ENCODE peak calls at places on chromosome 13, in six cellular contexts. One of them, this sample, is unnamed. For H3K4me1, the result is how much of the 10 kb centered on the place peaks cover.

GRCh38 chr13:99004931-99005330 is 27.1 kb upstream of the DOCK9 start:
- DNase-seq in colonic mucosa: no peak
- DNase-seq in SK-N-SH: no peak
- DNase-seq in A673: no peak
- DNase-seq in PC-9: no peak
- DNase-seq in heart right ventricle: no peak
- DNase-seq in this sample: no peak

GRCh38 chr13:99986751-99987150 is 5.2 kb downstream of the ZIC2 start:
- DNase-seq in heart right ventricle: no peak
- DNase-seq in colonic mucosa: no peak
- DNase-seq in SK-N-SH: no peak
- DNase-seq in A673: peak
- DNase-seq in PC-9: no peak
- DNase-seq in this sample: no peak

GRCh38 chr13:46345866-46346265 is 41.2 kb downstream of the RUBCNL start:
- DNase-seq in heart right ventricle: no peak
- DNase-seq in colonic mucosa: no peak
- DNase-seq in A673: no peak
- DNase-seq in SK-N-SH: no peak
- DNase-seq in PC-9: no peak
- DNase-seq in this sample: no peak

GRCh38 chr13:73971481-73971880 is 162.7 kb downstream of the KLF12 start:
- DNase-seq in SK-N-SH: no peak
- DNase-seq in A673: no peak
- DNase-seq in colonic mucosa: no peak
- DNase-seq in heart right ventricle: no peak
- DNase-seq in PC-9: no peak
- DNase-seq in this sample: no peak

GRCh38 chr13:90979059-90979458 is 368.4 kb upstream of the MIR17HG start:
- DNase-seq in heart right ventricle: no peak
- DNase-seq in colonic mucosa: no peak
- DNase-seq in SK-N-SH: no peak
- DNase-seq in A673: no peak
- DNase-seq in PC-9: no peak
- DNase-seq in this sample: no peak

GRCh38 chr13:67416047-67416925 is 186.2 kb upstream of the PCDH9 start:
- DNase-seq in heart right ventricle: no peak
- DNase-seq in A673: peak
- DNase-seq in PC-9: no peak
- DNase-seq in SK-N-SH: peak
- DNase-seq in colonic mucosa: no peak
- DNase-seq in this sample: no peak

GRCh38 chr13:50598338-50598737 is 245.2 kb downstream of the DLEU7 start:
- DNase-seq in A673: no peak
- DNase-seq in PC-9: no peak
- DNase-seq in SK-N-SH: no peak
- DNase-seq in heart right ventricle: no peak
- DNase-seq in colonic mucosa: no peak
- DNase-seq in this sample: no peak

GRCh38 chr13:99176309-99177276 is 24.1 kb upstream of the UBAC2 start:
- DNase-seq in PC-9: peak
- DNase-seq in A673: peak
- DNase-seq in colonic mucosa: peak
- DNase-seq in SK-N-SH: peak
- DNase-seq in heart right ventricle: peak
- DNase-seq in this sample: peak

GRCh38 chr13:26784704-26785639 is 24.4 kb upstream of the GPR12 start:
- DNase-seq in PC-9: no peak
- DNase-seq in heart right ventricle: no peak
- DNase-seq in SK-N-SH: no peak
- DNase-seq in A673: no peak
- DNase-seq in colonic mucosa: no peak
- DNase-seq in this sample: peak

GRCh38 chr13:83620535-83621220 is 261.6 kb downstream of the SLITRK1 start:
- DNase-seq in A673: no peak
- DNase-seq in heart right ventricle: no peak
- DNase-seq in colonic mucosa: no peak
- DNase-seq in SK-N-SH: no peak
- DNase-seq in PC-9: no peak
- DNase-seq in this sample: no peak

GRCh38 chr13:43326100-43326499 is 302.7 kb downstream of the DNAJC15 start:
- DNase-seq in colonic mucosa: no peak
- DNase-seq in PC-9: no peak
- DNase-seq in A673: no peak
- DNase-seq in heart right ventricle: no peak
- DNase-seq in SK-N-SH: no peak
- DNase-seq in this sample: no peak

GRCh38 chr13:47457631-47458030 is 543.4 kb downstream of the SUCLA2 start:
- DNase-seq in A673: no peak
- DNase-seq in colonic mucosa: no peak
- DNase-seq in heart right ventricle: no peak
- DNase-seq in PC-9: no peak
- DNase-seq in SK-N-SH: no peak
- DNase-seq in this sample: no peak

GRCh38 chr13:102236830-102237621 is 164.8 kb downstream of the FGF14 start:
- DNase-seq in A673: no peak
- DNase-seq in PC-9: no peak
- DNase-seq in SK-N-SH: no peak
- DNase-seq in colonic mucosa: no peak
- DNase-seq in heart right ventricle: no peak
- DNase-seq in this sample: no peak

GRCh38 chr13:108003626-108004025 is 211.7 kb downstream of the LIG4 start:
- DNase-seq in heart right ventricle: no peak
- DNase-seq in A673: no peak
- DNase-seq in PC-9: peak
- DNase-seq in colonic mucosa: no peak
- DNase-seq in SK-N-SH: no peak
- DNase-seq in this sample: no peak

GRCh38 chr13:98468352-98468751 is 108.6 kb downstream of the STK24 start:
- DNase-seq in colonic mucosa: no peak
- DNase-seq in A673: no peak
- DNase-seq in heart right ventricle: no peak
- DNase-seq in PC-9: no peak
- DNase-seq in SK-N-SH: no peak
- DNase-seq in this sample: no peak

GRCh38 chr13:96052655-96053002 is 572 bp downstream of the UGGT2 start:
- DNase-seq in SK-N-SH: peak
- DNase-seq in colonic mucosa: no peak
- DNase-seq in A673: peak
- DNase-seq in heart right ventricle: no peak
- DNase-seq in PC-9: peak
- DNase-seq in this sample: no peak

GRCh38 chr13:98549006-98549727 is 27.7 kb downstream of the STK24 start:
- DNase-seq in PC-9: peak
- DNase-seq in heart right ventricle: no peak
- DNase-seq in A673: no peak
- DNase-seq in colonic mucosa: no peak
- DNase-seq in SK-N-SH: no peak
- DNase-seq in this sample: no peak

GRCh38 chr13:80235131-80235530 is 105.8 kb downstream of the SPRY2 start:
- DNase-seq in PC-9: no peak
- DNase-seq in SK-N-SH: no peak
- DNase-seq in heart right ventricle: no peak
- DNase-seq in colonic mucosa: no peak
- DNase-seq in A673: no peak
- DNase-seq in this sample: no peak

GRCh38 chr13:107866007-107866665 is 349.2 kb downstream of the LIG4 start:
- DNase-seq in A673: peak
- DNase-seq in heart right ventricle: no peak
- DNase-seq in PC-9: no peak
- DNase-seq in SK-N-SH: peak
- DNase-seq in colonic mucosa: no peak
- DNase-seq in this sample: no peak

GRCh38 chr13:40550130-40550529 is 116.3 kb downstream of the FOXO1 start:
- DNase-seq in colonic mucosa: no peak
- DNase-seq in A673: no peak
- DNase-seq in heart right ventricle: no peak
- DNase-seq in SK-N-SH: no peak
- DNase-seq in PC-9: peak
- DNase-seq in this sample: no peak

GRCh38 chr13:44972956-44973581 is 16.2 kb downstream of the NUFIP1 start:
- DNase-seq in colonic mucosa: no peak
- DNase-seq in heart right ventricle: no peak
- DNase-seq in A673: peak
- DNase-seq in PC-9: no peak
- DNase-seq in SK-N-SH: peak
- DNase-seq in this sample: no peak

DNA sequence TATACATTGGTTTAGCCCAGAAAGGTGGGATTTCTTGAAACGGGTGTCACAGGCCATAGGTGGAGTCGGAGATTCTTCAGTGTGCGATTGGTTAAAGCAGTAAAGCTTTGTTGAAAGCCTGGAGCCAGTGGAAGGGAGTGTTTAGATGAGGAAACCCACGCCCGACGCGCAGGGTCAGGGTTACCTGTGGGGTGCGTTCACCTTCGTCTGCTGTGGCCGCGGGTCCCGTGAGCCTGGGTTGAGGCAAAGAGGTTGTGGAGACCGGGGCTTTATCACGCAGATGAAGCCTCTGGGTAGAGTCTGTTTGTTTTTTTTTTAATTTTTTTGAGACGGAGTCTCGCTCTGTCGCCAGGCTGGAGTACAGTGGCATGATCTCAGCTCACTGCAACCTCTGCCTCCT is 30.4 kb downstream of the ATP11A start:
- DNase-seq in A673: no peak
- DNase-seq in heart right ventricle: no peak
- DNase-seq in colonic mucosa: no peak
- DNase-seq in PC-9: no peak
- DNase-seq in SK-N-SH: no peak
- DNase-seq in this sample: no peak
- H3K4me1 ChIP-seq in A673: under half
- H3K4me1 ChIP-seq in heart right ventricle: under half
- H3K4me1 ChIP-seq in colonic mucosa: under half
- H3K4me1 ChIP-seq in PC-9: half or more
- H3K4me1 ChIP-seq in SK-N-SH: under half
- H3K4me1 ChIP-seq in this sample: under half

GRCh38 chr13:37490176-37490575 is 108.4 kb downstream of the POSTN start:
- DNase-seq in A673: no peak
- DNase-seq in colonic mucosa: no peak
- DNase-seq in SK-N-SH: no peak
- DNase-seq in heart right ventricle: no peak
- DNase-seq in PC-9: no peak
- DNase-seq in this sample: no peak

GRCh38 chr13:37492741-37493514 is 105.6 kb downstream of the POSTN start:
- DNase-seq in PC-9: no peak
- DNase-seq in heart right ventricle: no peak
- DNase-seq in SK-N-SH: no peak
- DNase-seq in A673: no peak
- DNase-seq in colonic mucosa: no peak
- DNase-seq in this sample: no peak

GRCh38 chr13:37495046-37495445 is 103.5 kb downstream of the POSTN start:
- DNase-seq in A673: no peak
- DNase-seq in PC-9: peak
- DNase-seq in SK-N-SH: no peak
- DNase-seq in colonic mucosa: no peak
- DNase-seq in heart right ventricle: no peak
- DNase-seq in this sample: no peak

GRCh38 chr13:37491661-37492060 is 106.9 kb downstream of the POSTN start:
- DNase-seq in A673: no peak
- DNase-seq in SK-N-SH: no peak
- DNase-seq in heart right ventricle: no peak
- DNase-seq in colonic mucosa: no peak
- DNase-seq in PC-9: no peak
- DNase-seq in this sample: no peak

GRCh38 chr13:37492061-37492460 is 106.5 kb downstream of the POSTN start:
- DNase-seq in SK-N-SH: no peak
- DNase-seq in PC-9: no peak
- DNase-seq in colonic mucosa: no peak
- DNase-seq in A673: no peak
- DNase-seq in heart right ventricle: no peak
- DNase-seq in this sample: no peak
- H3K4me3 ChIP-seq in SK-N-SH: peak
- H3K4me3 ChIP-seq in PC-9: no peak
- H3K4me3 ChIP-seq in colonic mucosa: no peak
- H3K4me3 ChIP-seq in A673: no peak
- H3K4me3 ChIP-seq in heart right ventricle: no peak
- H3K4me3 ChIP-seq in this sample: no peak

GRCh38 chr13:32736648-32737047 is 150.4 kb downstream of the PDS5B start:
- DNase-seq in heart right ventricle: no peak
- DNase-seq in colonic mucosa: no peak
- DNase-seq in PC-9: no peak
- DNase-seq in A673: no peak
- DNase-seq in SK-N-SH: no peak
- DNase-seq in this sample: no peak
- H3K27ac ChIP-seq in heart right ventricle: no peak
- H3K27ac ChIP-seq in colonic mucosa: peak
- H3K27ac ChIP-seq in PC-9: no peak
- H3K27ac ChIP-seq in A673: peak
- H3K27ac ChIP-seq in SK-N-SH: no peak
- H3K27ac ChIP-seq in this sample: peak

GRCh38 chr13:33070713-33071112 is 54.5 kb downstream of the KL start:
- DNase-seq in heart right ventricle: no peak
- DNase-seq in A673: no peak
- DNase-seq in colonic mucosa: no peak
- DNase-seq in PC-9: no peak
- DNase-seq in SK-N-SH: no peak
- DNase-seq in this sample: no peak

GRCh38 chr13:33072282-33072681 is 56.1 kb downstream of the KL start:
- DNase-seq in heart right ventricle: no peak
- DNase-seq in colonic mucosa: no peak
- DNase-seq in A673: no peak
- DNase-seq in PC-9: no peak
- DNase-seq in SK-N-SH: no peak
- DNase-seq in this sample: no peak

GRCh38 chr13:33069365-33069764 is 53.1 kb downstream of the KL start:
- DNase-seq in A673: peak
- DNase-seq in SK-N-SH: no peak
- DNase-seq in PC-9: no peak
- DNase-seq in colonic mucosa: peak
- DNase-seq in heart right ventricle: no peak
- DNase-seq in this sample: no peak

GRCh38 chr13:33060815-33061214 is 44.6 kb downstream of the KL start:
- DNase-seq in A673: no peak
- DNase-seq in heart right ventricle: no peak
- DNase-seq in PC-9: no peak
- DNase-seq in colonic mucosa: no peak
- DNase-seq in SK-N-SH: no peak
- DNase-seq in this sample: no peak

GRCh38 chr13:33066329-33066728 is 50.1 kb downstream of the KL start:
- DNase-seq in A673: no peak
- DNase-seq in colonic mucosa: no peak
- DNase-seq in PC-9: no peak
- DNase-seq in heart right ventricle: no peak
- DNase-seq in SK-N-SH: no peak
- DNase-seq in this sample: no peak
- H3K4me1 ChIP-seq in A673: under half
- H3K4me1 ChIP-seq in colonic mucosa: under half
- H3K4me1 ChIP-seq in PC-9: under half
- H3K4me1 ChIP-seq in heart right ventricle: under half
- H3K4me1 ChIP-seq in SK-N-SH: under half
- H3K4me1 ChIP-seq in this sample: under half

DNA sequence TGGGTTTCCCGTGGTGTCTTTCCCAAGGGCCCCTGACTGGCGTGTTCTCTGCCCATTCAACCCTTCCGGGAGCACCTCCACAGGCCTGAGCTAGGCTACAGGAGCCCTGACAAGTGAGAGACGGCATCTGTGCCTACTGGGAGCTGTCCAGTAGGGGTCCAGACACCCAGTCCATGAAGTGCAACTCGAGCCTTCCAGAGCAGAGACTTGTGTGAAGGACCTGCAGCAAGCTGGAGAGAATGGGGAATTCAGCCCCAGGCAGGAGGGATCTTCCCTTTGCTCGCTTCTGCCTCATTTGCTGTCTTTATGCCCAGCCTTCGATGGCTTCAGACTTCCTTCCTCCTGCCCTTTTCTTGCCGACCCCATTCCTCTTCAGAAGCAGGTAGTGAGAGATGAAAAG is 327.4 kb downstream of the FGF9 start:
- DNase-seq in SK-N-SH: no peak
- DNase-seq in heart right ventricle: no peak
- DNase-seq in PC-9: no peak
- DNase-seq in colonic mucosa: no peak
- DNase-seq in A673: no peak
- DNase-seq in this sample: no peak
- H3K4me3 ChIP-seq in SK-N-SH: no peak
- H3K4me3 ChIP-seq in heart right ventricle: no peak
- H3K4me3 ChIP-seq in PC-9: no peak
- H3K4me3 ChIP-seq in colonic mucosa: no peak
- H3K4me3 ChIP-seq in A673: no peak
- H3K4me3 ChIP-seq in this sample: no peak

This sample was measured in CD4-positive, alpha-beta memory T cell.